ENCODE peak calls at places on chromosomes 3 and 15, in seven cellular contexts. I is SHP77, P is NCI-H748 treated with DMSO at 0.1 percent for 48 hours, T is neural crest cell, J is C1 segment of cervical spinal cord, F is endothelial cell, S is NCI-H774. U is an unnamed sample.

GRCh38 chr3:21477896-21478295 is 273.1 kb downstream of the ZNF385D start:
- DNase-seq in P (no peak), F (no peak), T (no peak), J (no peak), S (no peak), I (no peak), U (no peak)

GRCh38 chr3:42014443-42014945 is 52.6 kb upstream of the ULK4 start:
- DNase-seq in I (no peak), J (peak), T (no peak), S (no peak), P (no peak), F (no peak), U (no peak)

GRCh38 chr15:57320543-57321220 is 55.6 kb upstream of the CGNL1 start:
- DNase-seq in S (no peak), I (no peak), F (no peak), T (no peak), J (no peak), P (no peak), U (no peak)

GRCh38 chr3:187403768-187404270 is 35.6 kb downstream of the RTP4 start:
- DNase-seq in S (no peak), J (no peak), I (no peak), F (no peak), P (no peak), T (no peak), U (no peak)

GRCh38 chr15:33985287-33985686 is 17.0 kb downstream of the CHRM5 start:
- DNase-seq in J (peak), P (no peak), I (no peak), F (no peak), T (no peak), S (no peak), U (no peak)

GRCh38 chr3:87969620-87970019 is 89.2 kb downstream of the CGGBP1 start:
- DNase-seq in I (no peak), F (no peak), S (no peak), P (no peak), J (no peak), T (no peak), U (no peak)

GRCh38 chr3:127652246-127652995 is 20.3 kb upstream of the ABTB1 start:
- DNase-seq in T (peak), I (peak), S (peak), P (no peak), F (peak), J (no peak), U (peak)

GRCh38 chr3:184652465-184652864 is 59.4 kb downstream of the MAGEF1 start:
- DNase-seq in T (no peak), P (no peak), I (no peak), F (no peak), J (no peak), S (no peak), U (no peak)

GRCh38 chr3:170689218-170689874 is 103.5 kb upstream of the SLC7A14 start:
- DNase-seq in F (peak), T (no peak), J (no peak), S (no peak), P (no peak), I (no peak), U (peak)

GRCh38 chr15:58492661-58493397 is 61.0 kb downstream of the LIPC start:
- DNase-seq in I (no peak), P (no peak), J (no peak), T (no peak), F (no peak), S (no peak), U (no peak)

GRCh38 chr3:113927556-113927955 is 20.3 kb upstream of the ZDHHC23 start:
- DNase-seq in F (no peak), P (no peak), T (no peak), J (no peak), S (no peak), I (no peak), U (no peak)

GRCh38 chr15:100338971-100339444 is 2.8 kb downstream of the ADAMTS17 start:
- DNase-seq in S (peak), P (peak), I (peak), F (peak), J (no peak), T (peak), U (peak)

GRCh38 chr3:129077222-129077621 is 16.6 kb downstream of the GP9 start:
- DNase-seq in I (no peak), F (no peak), P (no peak), T (no peak), J (no peak), S (no peak), U (no peak)

GRCh38 chr3:37984051-37984450 is 6.5 kb upstream of the VILL start:
- DNase-seq in J (no peak), I (no peak), T (no peak), F (no peak), P (no peak), S (no peak), U (no peak)

U was measured in H9.